ENCODE peak calls at places on chromosomes 13 and 19, in four cellular contexts. S, G, L and P are unnamed samples.

GRCh38 chr13:77729502-77730221 is 32.2 kb downstream of the SLAIN1 start:
- DNase-seq in G (no peak), L (no peak), S (no peak), P (no peak)

GRCh38 chr19:17933414-17934129 is 757 bp downstream of the CCDC124 start:
- DNase-seq in L (no peak), G (no peak), S (no peak), P (no peak)

GRCh38 chr13:84130739-84131138 is 248.5 kb upstream of the SLITRK1 start:
- DNase-seq in L (no peak), G (no peak), S (no peak), P (no peak)

GRCh38 chr13:100650321-100650720 is 24.3 kb downstream of the TMTC4 start:
- DNase-seq in L (no peak), G (no peak), S (no peak), P (no peak)

GRCh38 chr13:77810430-77810829 is 108.2 kb downstream of the EDNRB start:
- DNase-seq in S (no peak), G (no peak), L (no peak), P (no peak)

GRCh38 chr19:58514564-58515020 is 2.8 kb upstream of the SLC27A5 start:
- DNase-seq in L (no peak), S (no peak), G (no peak), P (no peak)

GRCh38 chr13:95032114-95032513 is 269.1 kb downstream of the ABCC4 start:
- DNase-seq in S (no peak), G (no peak), L (no peak), P (no peak)

GRCh38 chr19:32971012-32971595 is 654 bp downstream of the CEP89 start:
- DNase-seq in S (no peak), G (no peak), L (no peak), P (no peak)

GRCh38 chr13:41488124-41488523 is 30.8 kb downstream of the RGCC start:
- DNase-seq in S (no peak), G (no peak), L (no peak), P (no peak)

GRCh38 chr13:63044617-63045016 is 1629.0 kb upstream of the PCDH20 start:
- DNase-seq in S (no peak), G (no peak), L (peak; percentile 7), P (no peak)

GRCh38 chr19:15463865-15464371 is 426 bp downstream of the RASAL3 start:
- DNase-seq in S (no peak), G (peak; percentile 41), L (no peak), P (peak; percentile 56)

GRCh38 chr13:84870190-84870589 is 929.0 kb downstream of the SLITRK6 start:
- DNase-seq in G (no peak), L (no peak), S (no peak), P (peak; percentile 54)

GRCh38 chr19:46753420-46754155 is 7.3 kb upstream of the STRN4 start:
- DNase-seq in L (peak; percentile 75), G (no peak), S (no peak), P (peak; percentile 77)

GRCh38 chr19:18749362-18750231 is 41.5 kb downstream of the COMP start:
- DNase-seq in L (peak; percentile 42), G (no peak), S (no peak), P (no peak)

GRCh38 chr19:15905026-15905425 is 7.2 kb upstream of the CYP4F2 start:
- DNase-seq in L (no peak), G (no peak), S (no peak), P (no peak)

GRCh38 chr19:45800009-45800553 is 7.4 kb upstream of the DMWD start:
- DNase-seq in G (no peak), L (no peak), S (no peak), P (no peak)

GRCh38 chr13:52827839-52828238 is 20.6 kb downstream of the PCDH8 start:
- DNase-seq in G (no peak), S (no peak), L (no peak), P (no peak)

GRCh38 chr19:35295792-35296462 is 4.0 kb downstream of the MAG start:
- DNase-seq in L (no peak), G (no peak), S (no peak), P (peak; percentile 62)

GRCh38 chr19:56139847-56140582 is 1.1 kb upstream of the ZNF444 start:
- DNase-seq in S (no peak), L (no peak), G (no peak), P (no peak)

GRCh38 chr13:27997904-27998522 is 9.5 kb upstream of the URAD start:
- DNase-seq in G (no peak), L (peak; percentile 74), S (no peak), P (peak; percentile 76)

GRCh38 chr19:37492213-37492612 is 14.5 kb upstream of the ZNF793 start:
- DNase-seq in G (no peak), S (no peak), L (no peak), P (no peak)

GRCh38 chr13:93080587-93080986 is 146.0 kb upstream of the GPC6 start:
- DNase-seq in L (no peak), S (no peak), G (no peak), P (no peak)

GRCh38 chr13:75554981-75555380 is 5.4 kb downstream of the UCHL3 start:
- DNase-seq in S (no peak), L (no peak), G (no peak), P (no peak)

GRCh38 chr13:20121154-20121515 is 39.7 kb downstream of the GJA3 start:
- DNase-seq in G (no peak), L (no peak), S (no peak), P (no peak)

GRCh38 chr13:21683034-21683733 is 12.3 kb downstream of the FGF9 start:
- DNase-seq in S (no peak), G (no peak), L (no peak), P (no peak)

GRCh38 chr19:2010135-2010668 is 5.3 kb downstream of the BTBD2 start:
- DNase-seq in G (no peak), S (no peak), L (no peak), P (no peak)

GRCh38 chr13:24910502-24911134 is 146.6 kb downstream of the RNF17 start:
- DNase-seq in G (no peak), L (no peak), S (no peak), P (no peak)

GRCh38 chr19:45667620-45668341 is at the start of gene GIPR:
- DNase-seq in S (no peak), L (peak; percentile 66), G (peak; percentile 31), P (peak; percentile 83)